ENCODE peak calls at places on chromosomes 1 and 21, in seven cellular contexts. Z, M, N, T, R, O and S are unnamed samples.

GRCh38 chr1:215417122-215417521 is 150.0 kb upstream of the KCTD3 start:
- DNase-seq in O (no peak), Z (no peak), T (peak; percentile 46), R (no peak), N (no peak), M (no peak), S (no peak)

GRCh38 chr1:119906927-119907652 is 10.8 kb upstream of the ADAM30 start:
- DNase-seq in T (no peak), Z (no peak), R (no peak), O (no peak), N (no peak), M (no peak), S (no peak)

GRCh38 chr1:1437904-1438376 is 2.5 kb downstream of the VWA1 start:
- DNase-seq in T (no peak), R (no peak), Z (peak; percentile 100), M (no peak), O (peak; percentile 38), N (no peak), S (no peak)

GRCh38 chr1:162984699-162985098 is 84.5 kb upstream of the RGS4 start:
- DNase-seq in Z (no peak), N (no peak), O (no peak), T (peak; percentile 47), M (peak; percentile 43), R (no peak), S (no peak)

GRCh38 chr1:211551628-211552465 is 27.1 kb downstream of the SLC30A1 start:
- DNase-seq in T (peak; percentile 26), Z (no peak), O (no peak), M (peak; percentile 39), N (no peak), R (no peak), S (no peak)

GRCh38 chr21:44722701-44723100 is 11.3 kb upstream of the TSPEAR start:
- DNase-seq in T (no peak), O (no peak), N (no peak), R (no peak), M (no peak), Z (no peak), S (no peak)

GRCh38 chr1:46820076-46820475 is 21.2 kb downstream of the CYP4B1 start:
- DNase-seq in T (no peak), M (no peak), O (no peak), R (no peak), N (no peak), Z (no peak), S (no peak)

GRCh38 chr1:192459467-192459866 is 116.1 kb upstream of the RGS1 start:
- DNase-seq in N (no peak), M (no peak), R (no peak), T (no peak), Z (no peak), O (no peak), S (no peak)